ENCODE peak calls at places on chromosomes 13 and 19, in eight cellular contexts. One of them, this sample, is unnamed.

GRCh38 chr19:13718733-13719132 is 45.6 kb upstream of the MRI1 start:
- DNase-seq in OCI-LY7: no peak
- DNase-seq in CD8-positive, alpha-beta T cell: no peak
- DNase-seq in lower leg skin: no peak
- DNase-seq in breast epithelium: no peak
- DNase-seq in endodermal cell: peak; percentile 63
- DNase-seq in pancreas: no peak
- DNase-seq in endothelial cell of umbilical vein: no peak
- DNase-seq in this sample: no peak

GRCh38 chr19:32676186-32676894 is 692 bp downstream of the RGS9BP start:
- DNase-seq in OCI-LY7: no peak
- DNase-seq in CD8-positive, alpha-beta T cell: no peak
- DNase-seq in lower leg skin: no peak
- DNase-seq in breast epithelium: no peak
- DNase-seq in endodermal cell: peak; percentile 80
- DNase-seq in pancreas: peak; percentile 84
- DNase-seq in endothelial cell of umbilical vein: peak; percentile 12
- DNase-seq in this sample: no peak

GRCh38 chr13:18951412-18951811 is 230.2 kb downstream of the TUBA3C start:
- DNase-seq in OCI-LY7: no peak
- DNase-seq in CD8-positive, alpha-beta T cell: no peak
- DNase-seq in lower leg skin: no peak
- DNase-seq in breast epithelium: no peak
- DNase-seq in endodermal cell: no peak
- DNase-seq in pancreas: peak; percentile 58
- DNase-seq in endothelial cell of umbilical vein: no peak
- DNase-seq in this sample: no peak

GRCh38 chr13:44768775-44769578 is 192.8 kb upstream of the TSC22D1 start:
- DNase-seq in OCI-LY7: no peak
- DNase-seq in CD8-positive, alpha-beta T cell: no peak
- DNase-seq in lower leg skin: no peak
- DNase-seq in breast epithelium: no peak
- DNase-seq in endodermal cell: no peak
- DNase-seq in pancreas: no peak
- DNase-seq in endothelial cell of umbilical vein: no peak
- DNase-seq in this sample: no peak

GRCh38 chr13:40363653-40364052 is 302.8 kb downstream of the FOXO1 start:
- DNase-seq in OCI-LY7: no peak
- DNase-seq in CD8-positive, alpha-beta T cell: no peak
- DNase-seq in lower leg skin: no peak
- DNase-seq in breast epithelium: no peak
- DNase-seq in endodermal cell: no peak
- DNase-seq in pancreas: no peak
- DNase-seq in endothelial cell of umbilical vein: no peak
- DNase-seq in this sample: no peak

GRCh38 chr19:34310494-34310981 is 54.5 kb upstream of the GPI start:
- DNase-seq in OCI-LY7: peak; percentile 89
- DNase-seq in CD8-positive, alpha-beta T cell: no peak
- DNase-seq in lower leg skin: no peak
- DNase-seq in breast epithelium: peak; percentile 56
- DNase-seq in endodermal cell: no peak
- DNase-seq in pancreas: no peak
- DNase-seq in endothelial cell of umbilical vein: no peak
- DNase-seq in this sample: no peak

GRCh38 chr13:110400786-110401533 is 93.9 kb downstream of the COL4A2 start:
- DNase-seq in OCI-LY7: no peak
- DNase-seq in CD8-positive, alpha-beta T cell: no peak
- DNase-seq in lower leg skin: no peak
- DNase-seq in breast epithelium: peak; percentile 16
- DNase-seq in endodermal cell: no peak
- DNase-seq in pancreas: no peak
- DNase-seq in endothelial cell of umbilical vein: no peak
- DNase-seq in this sample: no peak

GRCh38 chr19:35141627-35142401 is 1.2 kb upstream of the FXYD7 start:
- DNase-seq in OCI-LY7: peak; percentile 45
- DNase-seq in CD8-positive, alpha-beta T cell: no peak
- DNase-seq in lower leg skin: no peak
- DNase-seq in breast epithelium: no peak
- DNase-seq in endodermal cell: peak; percentile 65
- DNase-seq in pancreas: no peak
- DNase-seq in endothelial cell of umbilical vein: no peak
- DNase-seq in this sample: no peak

GRCh38 chr13:20526664-20527063 is 1.0 kb upstream of the CRYL1 start:
- DNase-seq in OCI-LY7: no peak
- DNase-seq in CD8-positive, alpha-beta T cell: no peak
- DNase-seq in lower leg skin: no peak
- DNase-seq in breast epithelium: no peak
- DNase-seq in endodermal cell: no peak
- DNase-seq in pancreas: no peak
- DNase-seq in endothelial cell of umbilical vein: peak; percentile 51
- DNase-seq in this sample: no peak
- H3K4me3 ChIP-seq in OCI-LY7: no peak overlapping the region
- H3K4me3 ChIP-seq in CD8-positive, alpha-beta T cell: peak overlapping the region; percentile 81
- H3K4me3 ChIP-seq in lower leg skin: no peak overlapping the region
- H3K4me3 ChIP-seq in breast epithelium: peak overlapping the region; percentile 81
- H3K4me3 ChIP-seq in endodermal cell: peak overlapping the region; percentile 80
- H3K4me3 ChIP-seq in pancreas: no peak overlapping the region
- H3K4me3 ChIP-seq in endothelial cell of umbilical vein: no peak overlapping the region
- H3K4me3 ChIP-seq in this sample: peak overlapping the region; percentile 93

GRCh38 chr13:28116736-28117135 is 16.4 kb upstream of the FLT3 start:
- DNase-seq in OCI-LY7: no peak
- DNase-seq in CD8-positive, alpha-beta T cell: no peak
- DNase-seq in lower leg skin: no peak
- DNase-seq in breast epithelium: no peak
- DNase-seq in endodermal cell: no peak
- DNase-seq in pancreas: no peak
- DNase-seq in endothelial cell of umbilical vein: no peak
- DNase-seq in this sample: no peak

GRCh38 chr13:28120317-28120716 is 18.0 kb upstream of the PAN3 start:
- DNase-seq in OCI-LY7: no peak
- DNase-seq in CD8-positive, alpha-beta T cell: no peak
- DNase-seq in lower leg skin: no peak
- DNase-seq in breast epithelium: no peak
- DNase-seq in endodermal cell: no peak
- DNase-seq in pancreas: no peak
- DNase-seq in endothelial cell of umbilical vein: no peak
- DNase-seq in this sample: no peak

GRCh38 chr13:28121224-28121623 is 17.1 kb upstream of the PAN3 start:
- DNase-seq in OCI-LY7: no peak
- DNase-seq in CD8-positive, alpha-beta T cell: no peak
- DNase-seq in lower leg skin: no peak
- DNase-seq in breast epithelium: no peak
- DNase-seq in endodermal cell: no peak
- DNase-seq in pancreas: no peak
- DNase-seq in endothelial cell of umbilical vein: no peak
- DNase-seq in this sample: no peak

DNA sequence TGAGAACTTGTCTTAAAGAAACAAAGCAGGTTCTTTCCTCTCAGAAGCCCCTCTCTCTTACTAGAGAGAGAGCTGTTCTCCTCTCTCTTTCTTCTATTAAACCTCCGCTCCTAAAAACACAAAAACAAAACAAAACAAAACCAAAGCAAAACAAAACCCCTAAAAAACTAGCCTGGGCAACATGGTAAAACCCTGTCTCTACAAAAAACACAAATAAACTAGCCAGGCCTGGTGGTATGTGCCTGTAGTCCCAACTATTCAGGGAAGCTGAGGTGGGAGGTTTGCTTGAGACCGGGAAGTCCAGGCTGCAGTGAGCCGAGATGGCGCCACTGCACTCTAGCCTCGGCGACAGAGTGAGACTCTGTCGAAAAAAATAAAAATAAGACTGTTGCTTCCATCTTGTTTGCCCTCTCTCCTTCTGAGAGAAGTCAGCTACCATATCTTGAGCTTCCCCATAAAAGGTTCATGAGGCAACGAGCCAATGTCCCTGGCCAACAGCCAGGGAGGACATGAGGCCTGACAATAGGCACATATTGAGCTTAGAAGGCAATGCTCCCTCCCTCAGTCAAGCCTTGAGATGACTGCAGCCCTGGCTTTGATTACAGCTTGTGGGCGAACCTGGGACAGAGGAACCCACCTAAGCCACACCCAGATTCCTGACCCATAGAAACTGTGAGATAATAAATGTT is 17.5 kb upstream of the FLT3 start:
- DNase-seq in OCI-LY7: no peak
- DNase-seq in CD8-positive, alpha-beta T cell: no peak
- DNase-seq in lower leg skin: no peak
- DNase-seq in breast epithelium: no peak
- DNase-seq in endodermal cell: peak; percentile 59
- DNase-seq in pancreas: peak; percentile 51
- DNase-seq in endothelial cell of umbilical vein: peak; percentile 50
- DNase-seq in this sample: no peak
- TF ChIP-seq CTCF in OCI-LY7: no peak
- TF ChIP-seq CTCF in CD8-positive, alpha-beta T cell: no peak
- TF ChIP-seq CTCF in lower leg skin: no peak
- TF ChIP-seq CTCF in breast epithelium: no peak
- TF ChIP-seq CTCF in endodermal cell: no peak
- TF ChIP-seq CTCF in pancreas: no peak
- TF ChIP-seq CTCF in endothelial cell of umbilical vein: no peak
- TF ChIP-seq CTCF in this sample: no peak

GRCh38 chr19:53978975-53979801 is 12.2 kb upstream of the CACNG6 start:
- DNase-seq in OCI-LY7: no peak
- DNase-seq in CD8-positive, alpha-beta T cell: no peak
- DNase-seq in lower leg skin: no peak
- DNase-seq in breast epithelium: no peak
- DNase-seq in endodermal cell: no peak
- DNase-seq in pancreas: no peak
- DNase-seq in endothelial cell of umbilical vein: no peak
- DNase-seq in this sample: no peak

GRCh38 chr19:53982611-53983010 is 8.8 kb upstream of the CACNG6 start:
- DNase-seq in OCI-LY7: no peak
- DNase-seq in CD8-positive, alpha-beta T cell: no peak
- DNase-seq in lower leg skin: no peak
- DNase-seq in breast epithelium: peak; percentile 20
- DNase-seq in endodermal cell: peak; percentile 71
- DNase-seq in pancreas: no peak
- DNase-seq in endothelial cell of umbilical vein: peak; percentile 25
- DNase-seq in this sample: no peak

GRCh38 chr19:53982056-53982455 is 9.4 kb upstream of the CACNG6 start:
- DNase-seq in OCI-LY7: no peak
- DNase-seq in CD8-positive, alpha-beta T cell: no peak
- DNase-seq in lower leg skin: no peak
- DNase-seq in breast epithelium: no peak
- DNase-seq in endodermal cell: peak; percentile 80
- DNase-seq in pancreas: no peak
- DNase-seq in endothelial cell of umbilical vein: peak; percentile 41
- DNase-seq in this sample: no peak

GRCh38 chr19:53981408-53981998 is 9.9 kb upstream of the CACNG6 start:
- DNase-seq in OCI-LY7: no peak
- DNase-seq in CD8-positive, alpha-beta T cell: no peak
- DNase-seq in lower leg skin: no peak
- DNase-seq in breast epithelium: no peak
- DNase-seq in endodermal cell: peak; percentile 71
- DNase-seq in pancreas: no peak
- DNase-seq in endothelial cell of umbilical vein: no peak
- DNase-seq in this sample: no peak

GRCh38 chr19:53980553-53981407 is 10.7 kb upstream of the CACNG6 start:
- DNase-seq in OCI-LY7: no peak
- DNase-seq in CD8-positive, alpha-beta T cell: no peak
- DNase-seq in lower leg skin: no peak
- DNase-seq in breast epithelium: no peak
- DNase-seq in endodermal cell: peak; percentile 94
- DNase-seq in pancreas: no peak
- DNase-seq in endothelial cell of umbilical vein: peak; percentile 83
- DNase-seq in this sample: no peak
- H3K4me3 ChIP-seq in OCI-LY7: no peak overlapping the region
- H3K4me3 ChIP-seq in CD8-positive, alpha-beta T cell: no peak overlapping the region
- H3K4me3 ChIP-seq in lower leg skin: no peak overlapping the region
- H3K4me3 ChIP-seq in breast epithelium: peak overlapping the region; percentile 59
- H3K4me3 ChIP-seq in endodermal cell: peak overlapping the region; percentile 83
- H3K4me3 ChIP-seq in pancreas: no peak overlapping the region
- H3K4me3 ChIP-seq in endothelial cell of umbilical vein: peak overlapping the region; percentile 5
- H3K4me3 ChIP-seq in this sample: no peak overlapping the region

GRCh38 chr19:1782501-1782900 is 29.2 kb downstream of the ONECUT3 start:
- DNase-seq in OCI-LY7: no peak
- DNase-seq in CD8-positive, alpha-beta T cell: no peak
- DNase-seq in lower leg skin: no peak
- DNase-seq in breast epithelium: no peak
- DNase-seq in endodermal cell: no peak
- DNase-seq in pancreas: no peak
- DNase-seq in endothelial cell of umbilical vein: no peak
- DNase-seq in this sample: no peak

GRCh38 chr19:1779604-1779973 is 26.3 kb downstream of the ONECUT3 start:
- DNase-seq in OCI-LY7: no peak
- DNase-seq in CD8-positive, alpha-beta T cell: no peak
- DNase-seq in lower leg skin: no peak
- DNase-seq in breast epithelium: no peak
- DNase-seq in endodermal cell: no peak
- DNase-seq in pancreas: no peak
- DNase-seq in endothelial cell of umbilical vein: no peak
- DNase-seq in this sample: no peak

GRCh38 chr19:1783354-1783753 is 28.7 kb downstream of the ATP8B3 start:
- DNase-seq in OCI-LY7: no peak
- DNase-seq in CD8-positive, alpha-beta T cell: no peak
- DNase-seq in lower leg skin: no peak
- DNase-seq in breast epithelium: no peak
- DNase-seq in endodermal cell: no peak
- DNase-seq in pancreas: no peak
- DNase-seq in endothelial cell of umbilical vein: no peak
- DNase-seq in this sample: no peak

GRCh38 chr19:1777149-1777548 is 23.8 kb downstream of the ONECUT3 start:
- DNase-seq in OCI-LY7: no peak
- DNase-seq in CD8-positive, alpha-beta T cell: no peak
- DNase-seq in lower leg skin: no peak
- DNase-seq in breast epithelium: no peak
- DNase-seq in endodermal cell: no peak
- DNase-seq in pancreas: no peak
- DNase-seq in endothelial cell of umbilical vein: no peak
- DNase-seq in this sample: no peak

DNA sequence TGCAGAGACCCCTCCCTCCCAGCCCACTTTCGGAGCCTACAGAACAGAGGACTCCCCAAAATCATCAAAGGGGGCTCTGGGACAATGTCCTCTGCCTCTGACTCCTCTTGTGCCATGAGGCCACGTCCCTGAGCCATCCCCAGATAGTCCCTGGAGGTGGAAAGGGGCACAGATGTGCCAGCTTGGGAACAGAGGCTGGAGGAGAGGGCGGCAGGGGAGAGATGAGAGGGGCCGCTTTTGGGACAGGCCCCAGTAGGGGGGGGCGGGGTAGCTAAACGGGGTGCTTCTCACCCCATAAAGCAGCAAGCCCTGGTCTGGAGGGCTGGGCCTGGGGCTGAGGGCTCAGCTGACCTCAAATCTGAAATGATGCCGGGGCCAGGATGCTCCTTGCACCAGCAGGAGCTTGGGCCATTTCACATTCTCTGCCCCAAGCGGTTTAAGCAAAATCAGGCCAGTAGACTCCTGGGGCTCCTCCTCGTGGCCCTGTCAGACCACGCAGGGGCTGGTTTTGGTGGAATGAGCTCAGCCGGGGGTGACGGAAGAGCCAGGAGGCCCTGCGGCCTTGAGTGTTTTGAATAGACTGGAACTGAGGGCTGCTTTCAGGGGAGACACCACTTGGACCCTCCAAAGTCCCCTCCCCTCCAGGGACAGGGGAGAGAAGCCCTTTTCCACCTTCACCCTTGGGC is 27.1 kb downstream of the ONECUT3 start:
- DNase-seq in OCI-LY7: peak; percentile 24
- DNase-seq in CD8-positive, alpha-beta T cell: no peak
- DNase-seq in lower leg skin: no peak
- DNase-seq in breast epithelium: no peak
- DNase-seq in endodermal cell: no peak
- DNase-seq in pancreas: no peak
- DNase-seq in endothelial cell of umbilical vein: no peak
- DNase-seq in this sample: no peak
- TF ChIP-seq CTCF in OCI-LY7: peak; percentile 17
- TF ChIP-seq CTCF in CD8-positive, alpha-beta T cell: no peak
- TF ChIP-seq CTCF in lower leg skin: no peak
- TF ChIP-seq CTCF in breast epithelium: no peak
- TF ChIP-seq CTCF in endodermal cell: peak; percentile 27
- TF ChIP-seq CTCF in pancreas: no peak
- TF ChIP-seq CTCF in endothelial cell of umbilical vein: no peak
- TF ChIP-seq CTCF in this sample: peak; percentile 31